ENCODE peak calls at places on chromosomes 1 and 21, in seven cellular contexts. One of them, this sample, is unnamed.

GRCh38 chr1:93502561-93502960 is 54.6 kb downstream of the FNBP1L start:
- DNase-seq in amniotic stem cell: no peak
- DNase-seq in memory B cell: no peak
- DNase-seq in lung: no peak
- DNase-seq in cardiac fibroblast: peak
- DNase-seq in suprapubic skin: no peak
- DNase-seq in stimulated activated CD4-positive, alpha-beta T cell treated with anti-CD3 and anti-CD28 coated beads, Interleukin-2, amount 100 ng/mL, for 48 hours: no peak
- DNase-seq in this sample: no peak

GRCh38 chr1:22133247-22133927 is 9.5 kb downstream of the WNT4 start:
- DNase-seq in amniotic stem cell: no peak
- DNase-seq in memory B cell: no peak
- DNase-seq in lung: no peak
- DNase-seq in cardiac fibroblast: no peak
- DNase-seq in suprapubic skin: no peak
- DNase-seq in stimulated activated CD4-positive, alpha-beta T cell treated with anti-CD3 and anti-CD28 coated beads, Interleukin-2, amount 100 ng/mL, for 48 hours: no peak
- DNase-seq in this sample: no peak

GRCh38 chr1:210730023-210730422 is 401.3 kb downstream of the HHAT start:
- DNase-seq in amniotic stem cell: no peak
- DNase-seq in memory B cell: no peak
- DNase-seq in lung: no peak
- DNase-seq in cardiac fibroblast: no peak
- DNase-seq in suprapubic skin: no peak
- DNase-seq in stimulated activated CD4-positive, alpha-beta T cell treated with anti-CD3 and anti-CD28 coated beads, Interleukin-2, amount 100 ng/mL, for 48 hours: no peak
- DNase-seq in this sample: no peak

GRCh38 chr1:119080586-119080985 is 59.9 kb downstream of the WARS2 start:
- DNase-seq in amniotic stem cell: peak
- DNase-seq in memory B cell: no peak
- DNase-seq in lung: no peak
- DNase-seq in cardiac fibroblast: peak
- DNase-seq in suprapubic skin: peak
- DNase-seq in stimulated activated CD4-positive, alpha-beta T cell treated with anti-CD3 and anti-CD28 coated beads, Interleukin-2, amount 100 ng/mL, for 48 hours: no peak
- DNase-seq in this sample: no peak

GRCh38 chr1:100543640-100544039 is 5.7 kb downstream of the GPR88 start:
- DNase-seq in amniotic stem cell: no peak
- DNase-seq in memory B cell: no peak
- DNase-seq in lung: no peak
- DNase-seq in cardiac fibroblast: peak
- DNase-seq in suprapubic skin: no peak
- DNase-seq in stimulated activated CD4-positive, alpha-beta T cell treated with anti-CD3 and anti-CD28 coated beads, Interleukin-2, amount 100 ng/mL, for 48 hours: no peak
- DNase-seq in this sample: no peak

GRCh38 chr1:2801046-2801445 is 447 bp downstream of the TTC34 start:
- DNase-seq in amniotic stem cell: no peak
- DNase-seq in memory B cell: no peak
- DNase-seq in lung: no peak
- DNase-seq in cardiac fibroblast: no peak
- DNase-seq in suprapubic skin: peak
- DNase-seq in stimulated activated CD4-positive, alpha-beta T cell treated with anti-CD3 and anti-CD28 coated beads, Interleukin-2, amount 100 ng/mL, for 48 hours: no peak
- DNase-seq in this sample: no peak

GRCh38 chr1:42944207-42944928 is 14.3 kb downstream of the SLC2A1 start:
- DNase-seq in amniotic stem cell: no peak
- DNase-seq in memory B cell: no peak
- DNase-seq in lung: no peak
- DNase-seq in cardiac fibroblast: no peak
- DNase-seq in suprapubic skin: no peak
- DNase-seq in stimulated activated CD4-positive, alpha-beta T cell treated with anti-CD3 and anti-CD28 coated beads, Interleukin-2, amount 100 ng/mL, for 48 hours: no peak
- DNase-seq in this sample: peak

GRCh38 chr21:45396620-45396995 is 8.4 kb upstream of the COL18A1 start:
- DNase-seq in amniotic stem cell: no peak
- DNase-seq in memory B cell: no peak
- DNase-seq in lung: no peak
- DNase-seq in cardiac fibroblast: no peak
- DNase-seq in suprapubic skin: peak
- DNase-seq in stimulated activated CD4-positive, alpha-beta T cell treated with anti-CD3 and anti-CD28 coated beads, Interleukin-2, amount 100 ng/mL, for 48 hours: no peak
- DNase-seq in this sample: peak

GRCh38 chr1:119674835-119675289 is 26.8 kb upstream of the ZNF697 start:
- DNase-seq in amniotic stem cell: peak
- DNase-seq in memory B cell: peak
- DNase-seq in lung: peak
- DNase-seq in cardiac fibroblast: peak
- DNase-seq in suprapubic skin: peak
- DNase-seq in stimulated activated CD4-positive, alpha-beta T cell treated with anti-CD3 and anti-CD28 coated beads, Interleukin-2, amount 100 ng/mL, for 48 hours: peak
- DNase-seq in this sample: no peak

GRCh38 chr21:37244506-37245083 is 22.5 kb downstream of the VPS26C start:
- DNase-seq in amniotic stem cell: no peak
- DNase-seq in memory B cell: no peak
- DNase-seq in lung: no peak
- DNase-seq in cardiac fibroblast: no peak
- DNase-seq in suprapubic skin: no peak
- DNase-seq in stimulated activated CD4-positive, alpha-beta T cell treated with anti-CD3 and anti-CD28 coated beads, Interleukin-2, amount 100 ng/mL, for 48 hours: no peak
- DNase-seq in this sample: no peak

GRCh38 chr1:110155878-110156522 is 5.7 kb downstream of the SLC6A17 start:
- DNase-seq in amniotic stem cell: peak
- DNase-seq in memory B cell: peak
- DNase-seq in lung: peak
- DNase-seq in cardiac fibroblast: peak
- DNase-seq in suprapubic skin: no peak
- DNase-seq in stimulated activated CD4-positive, alpha-beta T cell treated with anti-CD3 and anti-CD28 coated beads, Interleukin-2, amount 100 ng/mL, for 48 hours: peak
- DNase-seq in this sample: peak

GRCh38 chr1:25609921-25610320 is 6.7 kb upstream of the MAN1C1 start:
- DNase-seq in amniotic stem cell: no peak
- DNase-seq in memory B cell: no peak
- DNase-seq in lung: no peak
- DNase-seq in cardiac fibroblast: no peak
- DNase-seq in suprapubic skin: no peak
- DNase-seq in stimulated activated CD4-positive, alpha-beta T cell treated with anti-CD3 and anti-CD28 coated beads, Interleukin-2, amount 100 ng/mL, for 48 hours: no peak
- DNase-seq in this sample: no peak

GRCh38 chr1:169892819-169893644 is 664 bp downstream of the SCYL3 start:
- DNase-seq in amniotic stem cell: no peak
- DNase-seq in memory B cell: no peak
- DNase-seq in lung: peak
- DNase-seq in cardiac fibroblast: peak
- DNase-seq in suprapubic skin: peak
- DNase-seq in stimulated activated CD4-positive, alpha-beta T cell treated with anti-CD3 and anti-CD28 coated beads, Interleukin-2, amount 100 ng/mL, for 48 hours: peak
- DNase-seq in this sample: peak

GRCh38 chr21:45970674-45971486 is 10.7 kb upstream of the COL6A1 start:
- DNase-seq in amniotic stem cell: no peak
- DNase-seq in memory B cell: no peak
- DNase-seq in lung: no peak
- DNase-seq in cardiac fibroblast: peak
- DNase-seq in suprapubic skin: peak
- DNase-seq in stimulated activated CD4-positive, alpha-beta T cell treated with anti-CD3 and anti-CD28 coated beads, Interleukin-2, amount 100 ng/mL, for 48 hours: peak
- DNase-seq in this sample: peak

GRCh38 chr1:63703661-63704060 is 70.2 kb upstream of the ROR1 start:
- DNase-seq in amniotic stem cell: no peak
- DNase-seq in memory B cell: no peak
- DNase-seq in lung: no peak
- DNase-seq in cardiac fibroblast: no peak
- DNase-seq in suprapubic skin: no peak
- DNase-seq in stimulated activated CD4-positive, alpha-beta T cell treated with anti-CD3 and anti-CD28 coated beads, Interleukin-2, amount 100 ng/mL, for 48 hours: no peak
- DNase-seq in this sample: no peak

GRCh38 chr1:20634065-20634593 is 871 bp downstream of the PINK1 start:
- DNase-seq in amniotic stem cell: no peak
- DNase-seq in memory B cell: no peak
- DNase-seq in lung: no peak
- DNase-seq in cardiac fibroblast: no peak
- DNase-seq in suprapubic skin: no peak
- DNase-seq in stimulated activated CD4-positive, alpha-beta T cell treated with anti-CD3 and anti-CD28 coated beads, Interleukin-2, amount 100 ng/mL, for 48 hours: no peak
- DNase-seq in this sample: no peak

GRCh38 chr1:43108080-43108479 is 64.0 kb downstream of the EBNA1BP2 start:
- DNase-seq in amniotic stem cell: no peak
- DNase-seq in memory B cell: no peak
- DNase-seq in lung: no peak
- DNase-seq in cardiac fibroblast: no peak
- DNase-seq in suprapubic skin: no peak
- DNase-seq in stimulated activated CD4-positive, alpha-beta T cell treated with anti-CD3 and anti-CD28 coated beads, Interleukin-2, amount 100 ng/mL, for 48 hours: no peak
- DNase-seq in this sample: no peak

GRCh38 chr1:229027622-229028182 is 243.2 kb upstream of the RAB4A start:
- DNase-seq in amniotic stem cell: no peak
- DNase-seq in memory B cell: no peak
- DNase-seq in lung: peak
- DNase-seq in cardiac fibroblast: peak
- DNase-seq in suprapubic skin: no peak
- DNase-seq in stimulated activated CD4-positive, alpha-beta T cell treated with anti-CD3 and anti-CD28 coated beads, Interleukin-2, amount 100 ng/mL, for 48 hours: no peak
- DNase-seq in this sample: no peak

GRCh38 chr1:210883821-210884220 is 250.1 kb downstream of the KCNH1 start:
- DNase-seq in amniotic stem cell: no peak
- DNase-seq in memory B cell: no peak
- DNase-seq in lung: no peak
- DNase-seq in cardiac fibroblast: peak
- DNase-seq in suprapubic skin: no peak
- DNase-seq in stimulated activated CD4-positive, alpha-beta T cell treated with anti-CD3 and anti-CD28 coated beads, Interleukin-2, amount 100 ng/mL, for 48 hours: no peak
- DNase-seq in this sample: no peak